ENCODE peak calls at places on chromosomes 11 and 22, in eight cellular contexts. E is CD8-positive, alpha-beta memory T cell; P is testis; F is CD8-positive, alpha-beta T cell; U is left ventricle myocardium inferior; K is psoas muscle; D is HCT116; W is DND-41. V is an unnamed sample. For H3K27me3 and H3K4me1, the result is how much of the 10 kb centered on the place peaks cover.

GRCh38 chr22:28962042-28962554 is 78.7 kb downstream of the ZNRF3 start:
- DNase-seq in E (no peak), W (no peak), P (no peak), D (no peak), F (no peak), K (no peak), U (no peak), V (no peak)

GRCh38 chr11:108388576-108388975 is 78.8 kb downstream of the C11orf65 start:
- DNase-seq in D (no peak), W (no peak), P (no peak), F (no peak), U (no peak), E (no peak), K (no peak), V (no peak)

GRCh38 chr11:60563553-60564235 is 48.5 kb downstream of the MS4A13 start:
- DNase-seq in D (no peak), U (no peak), P (no peak), E (no peak), F (no peak), K (no peak), W (peak), V (no peak)

GRCh38 chr11:533049-533585 is 2.3 kb downstream of the HRAS start:
- DNase-seq in K (peak), P (no peak), U (no peak), D (no peak), E (no peak), F (peak), W (no peak), V (peak)

GRCh38 chr11:75301131-75301530 is 50.3 kb downstream of the ARRB1 start:
- DNase-seq in U (no peak), F (no peak), E (no peak), W (no peak), K (peak), D (no peak), P (no peak), V (peak)

GRCh38 chr11:120526241-120526640 is 14.7 kb downstream of the GRIK4 start:
- DNase-seq in D (no peak), U (no peak), P (no peak), F (no peak), W (no peak), E (no peak), K (peak), V (no peak)

GRCh38 chr11:63620928-63621539 is 6.8 kb upstream of the PLAAT3 start:
- DNase-seq in E (no peak), K (no peak), D (no peak), P (no peak), F (no peak), U (no peak), W (no peak), V (no peak)

GRCh38 chr22:35604671-35605457 is 12.3 kb downstream of the MB start:
- DNase-seq in U (no peak), E (no peak), F (no peak), K (no peak), P (no peak), W (peak), D (no peak), V (no peak)

GRCh38 chr22:30733081-30733680 is 38.5 kb downstream of the OSBP2 start:
- DNase-seq in F (no peak), U (no peak), D (no peak), E (no peak), K (peak), W (no peak), P (no peak), V (no peak)

GRCh38 chr22:40637181-40638150 is 947 bp upstream of the MRTFA start:
- DNase-seq in P (peak), U (peak), F (peak), D (no peak), K (peak), E (no peak), W (peak), V (peak)

GRCh38 chr11:115765803-115766239 is 261.6 kb upstream of the CADM1 start:
- DNase-seq in E (no peak), F (no peak), D (no peak), W (peak), K (no peak), P (no peak), U (no peak), V (no peak)

GRCh38 chr22:41983516-41983915 is 14.3 kb downstream of the SEPTIN3 start:
- DNase-seq in K (no peak), E (no peak), W (no peak), F (no peak), U (no peak), D (no peak), P (no peak), V (no peak)

GRCh38 chr22:31915499-31916065 is 28.8 kb upstream of the YWHAH start:
- DNase-seq in D (no peak), K (no peak), F (no peak), U (no peak), E (no peak), W (no peak), P (no peak), V (no peak)

GRCh38 chr22:49770454-49771265 is 57.0 kb downstream of the BRD1 start:
- DNase-seq in E (no peak), U (peak), W (no peak), D (no peak), P (no peak), F (no peak), K (peak), V (no peak)

GRCh38 chr22:19407649-19408606 is 23.6 kb downstream of the HIRA start:
- DNase-seq in D (no peak), P (no peak), U (no peak), F (no peak), W (no peak), K (no peak), E (no peak), V (no peak)

GRCh38 chr22:23829845-23830372 is 8.9 kb downstream of the DERL3 start:
- DNase-seq in W (no peak), F (no peak), K (no peak), P (no peak), D (no peak), E (no peak), U (no peak), V (no peak)

GRCh38 chr11:35166369-35167360 is 27.7 kb downstream of the CD44 start:
- DNase-seq in P (no peak), W (no peak), E (no peak), F (peak), U (no peak), K (no peak), D (peak), V (peak)

GRCh38 chr22:29031236-29031982 is 30.2 kb downstream of the C22orf31 start:
- DNase-seq in K (peak), D (peak), U (no peak), E (no peak), W (no peak), P (peak), F (no peak), V (peak)

GRCh38 chr11:126336646-126337045 is 18.8 kb upstream of the ST3GAL4 start:
- DNase-seq in F (no peak), K (no peak), U (no peak), D (no peak), W (no peak), P (no peak), E (no peak), V (no peak)

GRCh38 chr11:81700061-81700460 is 1033.6 kb downstream of the FAM181B start:
- DNase-seq in P (no peak), E (no peak), W (no peak), U (no peak), F (no peak), D (no peak), K (no peak), V (no peak)

GRCh38 chr22:25702046-25702445 is 39.9 kb upstream of the MYO18B start:
- DNase-seq in U (no peak), W (no peak), D (no peak), K (no peak), F (no peak), P (no peak), E (no peak), V (no peak)

GRCh38 chr11:1209371-1210057 is 13.4 kb upstream of the MUC5B start:
- DNase-seq in W (no peak), U (no peak), D (no peak), F (peak), K (peak), E (no peak), P (no peak), V (no peak)

GRCh38 chr11:111360150-111361043 is 18.7 kb downstream of the POU2AF1 start:
- DNase-seq in F (no peak), P (no peak), K (no peak), W (no peak), D (no peak), U (no peak), E (no peak), V (no peak)

GRCh38 chr11:11849127-11849746 is 7.5 kb downstream of the USP47 start:
- DNase-seq in P (peak), K (peak), F (peak), E (peak), W (peak), D (peak), U (peak), V (peak)

GRCh38 chr22:30822216-30823014 is 127.7 kb downstream of the OSBP2 start:
- DNase-seq in P (no peak), D (no peak), U (no peak), F (no peak), E (no peak), W (no peak), K (no peak), V (no peak)

GRCh38 chr11:3837793-3838192 is 3.0 kb downstream of the RHOG start:
- DNase-seq in E (no peak), U (peak), K (peak), W (no peak), F (no peak), P (peak), D (no peak), V (peak)

GRCh38 chr11:66420671-66421476 is at the start of gene NPAS4:
- DNase-seq in D (no peak), E (no peak), F (no peak), U (no peak), K (no peak), W (no peak), P (peak), V (no peak)

GRCh38 chr11:84740050-84740449 is 887.1 kb downstream of the DLG2 start:
- DNase-seq in K (no peak), E (no peak), W (no peak), F (no peak), D (no peak), U (no peak), P (no peak), V (no peak)

GRCh38 chr11:134728186-134728585 is 316.1 kb upstream of the B3GAT1 start:
- DNase-seq in W (no peak), F (no peak), K (no peak), U (no peak), P (no peak), E (no peak), D (no peak), V (no peak)

GRCh38 chr11:84580338-84580737 is 1046.8 kb downstream of the DLG2 start:
- DNase-seq in D (no peak), U (no peak), F (no peak), P (no peak), W (no peak), K (no peak), E (no peak), V (no peak)

GRCh38 chr11:16790484-16791240 is 52.2 kb downstream of the C11orf58 start:
- DNase-seq in U (no peak), W (no peak), D (no peak), E (no peak), F (no peak), P (no peak), K (no peak), V (no peak)

GRCh38 chr22:43399338-43399979 is 12.4 kb upstream of the MPPED1 start:
- DNase-seq in K (no peak), U (no peak), P (peak), E (no peak), D (no peak), W (no peak), F (no peak), V (no peak)

GRCh38 chr11:43738600-43739409 is 58.3 kb downstream of the HSD17B12 start:
- DNase-seq in U (no peak), E (no peak), F (no peak), D (peak), P (no peak), W (no peak), K (no peak), V (no peak)

GRCh38 chr11:115330693-115331482 is 173.3 kb downstream of the CADM1 start:
- DNase-seq in K (no peak), U (no peak), D (no peak), W (no peak), F (no peak), E (no peak), P (no peak), V (no peak)

GRCh38 chr11:94455861-94456260 is 37.8 kb downstream of the MRE11 start:
- DNase-seq in K (no peak), D (peak), F (no peak), P (no peak), U (no peak), E (no peak), W (no peak), V (no peak)

GRCh38 chr22:30444632-30445437 is 19.3 kb downstream of the MTFP1 start:
- DNase-seq in U (no peak), E (peak), K (no peak), P (peak), D (peak), F (peak), W (peak), V (no peak)

GRCh38 chr22:27474711-27475547 is 326.6 kb downstream of the MN1 start:
- DNase-seq in F (no peak), E (no peak), W (no peak), P (no peak), D (peak), U (no peak), K (no peak), V (no peak)

GRCh38 chr22:27476729-27477128 is 324.8 kb downstream of the MN1 start:
- DNase-seq in W (no peak), K (no peak), U (no peak), F (no peak), E (no peak), P (no peak), D (peak), V (no peak)

GRCh38 chr22:27476318-27476717 is 325.2 kb downstream of the MN1 start:
- DNase-seq in E (no peak), P (no peak), U (no peak), F (no peak), W (no peak), K (no peak), D (no peak), V (no peak)

GRCh38 chr22:27474112-27474571 is 327.4 kb downstream of the MN1 start:
- DNase-seq in K (no peak), U (no peak), F (no peak), D (no peak), W (no peak), P (no peak), E (no peak), V (no peak)

GRCh38 chr22:27475548-27475897 is 326.0 kb downstream of the MN1 start:
- DNase-seq in P (no peak), K (no peak), D (no peak), W (no peak), F (no peak), U (no peak), E (no peak), V (no peak)
- H3K27ac ChIP-seq in P (no peak), K (no peak), D (peak), W (no peak), F (no peak), U (no peak), E (no peak), V (no peak)

GRCh38 chr11:70078796-70079616 is 889 bp downstream of the ANO1 start:
- DNase-seq in E (no peak), P (no peak), U (no peak), K (peak), D (no peak), W (no peak), F (no peak), V (peak)
- H3K27me3 ChIP-seq in E (under half), P (under half), U (half or more), K (under half), D (under half), W (under half), F (under half), V (under half)

GRCh38 chr11:122139595-122139866 is 23.5 kb upstream of the BLID start:
- DNase-seq in P (no peak), E (no peak), F (no peak), K (no peak), D (no peak), U (no peak), W (no peak), V (no peak)
- H3K4me1 ChIP-seq in P (under half), E (under half), F (under half), K (under half), D (half or more), U (under half), W (under half), V (under half)

DNA sequence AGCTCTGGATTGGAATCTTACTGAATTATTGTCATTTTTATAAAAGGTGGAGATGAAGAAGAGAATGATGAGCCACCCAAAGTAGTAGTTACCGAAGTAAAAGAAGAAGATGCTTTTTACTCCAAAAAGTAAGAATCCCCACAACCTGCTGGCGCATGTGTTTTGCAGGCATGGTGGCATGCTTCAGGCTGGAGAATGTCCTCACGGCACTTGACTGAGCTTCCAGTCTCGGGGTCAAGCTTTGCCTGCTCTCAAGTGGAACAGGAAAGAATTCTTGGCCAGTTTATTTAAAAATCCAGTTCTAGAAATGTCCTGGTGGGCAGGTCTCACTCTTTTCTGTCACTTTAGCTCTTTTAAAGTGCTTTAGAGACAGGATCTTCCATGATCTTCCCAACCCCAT is 17.5 kb downstream of the NUP50 start:
- DNase-seq in P (no peak), E (no peak), K (no peak), W (no peak), U (no peak), D (no peak), F (no peak), V (no peak)
- H3K27ac ChIP-seq in P (no peak), E (no peak), K (no peak), W (no peak), U (no peak), D (no peak), F (no peak), V (no peak)

GRCh38 chr11:128645968-128646367 is 47.9 kb upstream of the FLI1 start:
- DNase-seq in W (no peak), P (no peak), E (no peak), F (no peak), U (no peak), D (no peak), K (no peak), V (no peak)

GRCh38 chr11:128643661-128644060 is 50.2 kb upstream of the FLI1 start:
- DNase-seq in U (no peak), K (no peak), F (no peak), D (no peak), W (no peak), P (no peak), E (no peak), V (no peak)

DNA sequence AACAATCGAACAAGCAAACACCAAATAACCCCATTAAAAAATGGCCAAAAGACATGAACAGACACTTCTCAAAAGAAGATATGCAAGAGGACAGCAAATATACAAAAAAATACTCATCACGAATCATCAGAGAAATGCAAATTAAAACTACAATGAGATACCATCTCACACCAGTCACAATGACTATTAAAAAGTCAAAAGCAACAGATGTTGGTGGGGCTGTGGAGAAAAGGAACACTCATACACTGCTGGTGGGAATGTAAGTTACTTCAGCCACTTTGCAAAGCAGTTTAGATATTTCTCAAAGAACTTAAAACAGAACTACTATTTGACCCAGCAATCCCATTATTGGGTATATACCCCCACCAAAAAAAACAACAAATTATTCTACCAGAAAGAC is 51.3 kb upstream of the FLI1 start:
- DNase-seq in F (no peak), W (no peak), K (no peak), U (no peak), P (no peak), D (no peak), E (no peak), V (no peak)
- H3K27me3 ChIP-seq in F (under half), W (under half), K (under half), U (under half), P (under half), D (under half), E (under half), V (under half)

DNA sequence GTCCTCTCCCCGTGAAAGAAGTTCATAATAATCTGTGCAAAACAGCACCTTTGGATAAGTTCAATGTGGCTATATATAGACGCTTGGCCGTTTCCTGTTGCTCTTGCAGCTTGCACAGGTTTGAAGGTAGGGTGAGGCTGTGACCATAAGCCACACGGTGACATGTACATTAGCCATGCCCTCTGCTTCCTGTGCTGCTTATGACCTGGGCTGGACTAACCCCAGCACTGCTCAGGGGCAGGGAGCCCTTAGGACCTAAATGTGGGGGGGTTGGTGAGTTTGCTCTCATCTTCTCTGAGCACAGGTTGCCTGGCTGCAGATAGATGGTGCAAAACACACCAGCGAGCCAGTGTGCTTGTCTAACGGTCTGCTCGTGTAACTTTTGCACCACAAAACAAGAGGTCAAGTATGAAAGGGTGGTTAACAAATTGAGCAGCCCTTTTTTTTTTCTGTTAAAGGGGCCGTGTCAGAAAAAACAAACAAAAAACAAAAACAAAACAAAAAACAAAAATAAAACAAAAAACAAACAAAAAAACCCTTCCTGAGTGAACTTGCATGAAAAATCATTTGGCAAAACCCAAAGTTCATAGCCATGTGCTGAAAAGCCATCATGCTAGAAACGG is 37.3 kb downstream of the FLI1 start:
- DNase-seq in W (no peak), P (no peak), K (no peak), F (peak), E (no peak), U (no peak), D (no peak), V (no peak)
- H3K4me1 ChIP-seq in W (half or more), P (under half), K (under half), F (half or more), E (half or more), U (half or more), D (under half), V (under half)

GRCh38 chr22:20865869-20866445 is 7.2 kb downstream of the SNAP29 start:
- DNase-seq in K (no peak), W (no peak), U (no peak), E (no peak), P (no peak), D (no peak), F (no peak), V (no peak)

GRCh38 chr22:20864186-20864908 is 5.5 kb downstream of the SNAP29 start:
- DNase-seq in P (no peak), K (no peak), F (no peak), E (no peak), U (no peak), W (no peak), D (no peak), V (no peak)

GRCh38 chr22:20862540-20862939 is 3.7 kb downstream of the SNAP29 start:
- DNase-seq in K (no peak), U (no peak), E (no peak), D (no peak), F (no peak), W (no peak), P (no peak), V (no peak)

GRCh38 chr22:20865331-20865730 is 6.5 kb downstream of the SNAP29 start:
- DNase-seq in D (no peak), W (no peak), K (no peak), F (no peak), P (no peak), U (no peak), E (no peak), V (no peak)

DNA sequence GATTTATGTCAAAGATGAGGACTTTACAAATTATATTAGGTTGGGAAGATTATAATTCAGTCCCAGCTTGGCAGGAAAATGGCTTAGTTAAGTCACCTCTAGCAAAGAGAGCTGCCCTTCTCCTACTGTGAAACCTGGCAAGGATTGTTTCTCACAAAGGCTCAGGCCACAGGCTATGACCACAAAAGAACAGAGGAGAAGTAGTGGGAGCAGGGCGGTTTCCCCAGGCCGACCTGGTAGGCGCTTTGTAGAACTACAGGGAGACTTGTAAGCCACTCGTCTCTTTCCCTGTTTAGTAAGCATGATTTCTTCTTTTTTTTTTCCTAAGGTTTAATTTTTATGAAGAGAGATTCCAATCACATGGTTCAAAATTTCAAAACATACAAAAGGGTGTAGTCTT is 4.5 kb downstream of the SNAP29 start:
- DNase-seq in E (no peak), D (no peak), F (no peak), U (no peak), K (no peak), W (no peak), P (no peak), V (no peak)
- H3K27ac ChIP-seq in E (peak), D (no peak), F (no peak), U (no peak), K (no peak), W (no peak), P (no peak), V (no peak)

V was measured in right cardiac atrium.